ENCODE peak calls at places on chromosomes 7 and 10, in six cellular contexts. V, C, D, Z, W and E are unnamed samples.

GRCh38 chr7:106757846-106758245 is 96.9 kb upstream of the CCDC71L start:
- DNase-seq in Z (no peak), W (no peak), D (no peak), C (no peak), V (no peak), E (peak)

GRCh38 chr10:32298066-32298812 is 48.7 kb downstream of the EPC1 start:
- DNase-seq in D (no peak), C (no peak), W (peak), V (no peak), Z (peak), E (peak)

GRCh38 chr7:71558806-71559205 is 426.9 kb downstream of the GALNT17 start:
- DNase-seq in Z (no peak), C (no peak), W (no peak), D (no peak), V (no peak), E (no peak)

GRCh38 chr7:46853451-46853850 is 728.5 kb downstream of the TNS3 start:
- DNase-seq in V (no peak), Z (no peak), W (no peak), C (no peak), D (no peak), E (peak)

GRCh38 chr7:146709628-146710027 is 593.0 kb downstream of the CNTNAP2 start:
- DNase-seq in D (no peak), W (no peak), C (no peak), V (no peak), Z (no peak), E (no peak)

GRCh38 chr10:3622845-3623621 is 162.0 kb downstream of the KLF6 start:
- DNase-seq in C (no peak), Z (peak), W (peak), D (no peak), V (no peak), E (peak)

GRCh38 chr10:103470755-103471653 is 8.0 kb downstream of the CALHM3 start:
- DNase-seq in C (no peak), W (no peak), D (peak), Z (no peak), V (no peak), E (no peak)

GRCh38 chr7:55550010-55550409 is 22.3 kb downstream of the VOPP1 start:
- DNase-seq in Z (no peak), D (no peak), C (no peak), V (no peak), W (peak), E (no peak)

GRCh38 chr10:47406870-47407648 is 23.0 kb upstream of the ZNF488 start:
- DNase-seq in V (no peak), D (peak), W (peak), C (no peak), Z (peak), E (peak)

GRCh38 chr10:54434782-54435181 is 366.2 kb downstream of the PCDH15 start:
- DNase-seq in D (no peak), C (no peak), V (no peak), Z (no peak), W (no peak), E (no peak)
- H4K91ac ChIP-seq in D (no peak), C (no peak), V (no peak), Z (no peak), W (no peak), E (no peak)

GRCh38 chr10:5537684-5538083 is 12.9 kb downstream of the CALML3 start:
- DNase-seq in V (no peak), Z (no peak), C (no peak), D (no peak), W (no peak), E (no peak)

GRCh38 chr10:5538892-5539651 is 14.3 kb downstream of the CALML3 start:
- DNase-seq in W (peak), C (no peak), V (no peak), D (no peak), Z (peak), E (no peak)

GRCh38 chr10:5536486-5536885 is 11.7 kb downstream of the CALML3 start:
- DNase-seq in W (no peak), V (no peak), C (no peak), D (no peak), Z (no peak), E (no peak)

GRCh38 chr10:5540080-5540479 is 15.3 kb downstream of the CALML3 start:
- DNase-seq in C (no peak), W (no peak), Z (no peak), D (no peak), V (no peak), E (no peak)

GRCh38 chr10:5538446-5538845 is 13.7 kb downstream of the CALML3 start:
- DNase-seq in V (no peak), D (no peak), C (no peak), Z (peak), W (peak), E (peak)
- H4K91ac ChIP-seq in V (no peak), D (no peak), C (no peak), Z (no peak), W (peak), E (no peak)

DNA sequence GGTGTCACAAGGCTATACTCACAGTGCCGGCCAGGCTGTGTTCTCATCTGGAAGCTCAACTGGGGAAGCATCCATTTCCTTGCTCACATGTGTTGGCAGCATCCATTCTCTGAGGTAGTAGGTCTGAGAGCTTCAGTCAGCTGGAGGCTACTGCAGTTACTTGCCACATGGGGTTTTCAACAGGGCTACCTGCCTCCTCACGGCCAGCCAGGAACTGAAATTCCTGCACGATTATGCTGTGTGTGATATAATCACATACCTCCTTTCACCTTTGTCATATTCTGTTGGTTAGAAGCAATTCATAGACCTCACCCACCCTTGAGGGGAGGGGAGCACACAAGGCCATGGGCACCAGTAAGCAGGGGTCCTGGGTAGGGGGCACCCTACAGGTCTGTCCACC is 37.4 kb downstream of the PYROXD2 start:
- DNase-seq in C (no peak), Z (no peak), W (peak), V (no peak), D (no peak), E (no peak)
- H4K91ac ChIP-seq in C (no peak), Z (no peak), W (no peak), V (no peak), D (no peak), E (peak)

GRCh38 chr7:25774675-25775074 is 377.3 kb upstream of the NFE2L3 start:
- DNase-seq in V (no peak), Z (no peak), W (no peak), D (no peak), C (no peak), E (no peak)

GRCh38 chr7:25777969-25778767 is 373.8 kb upstream of the NFE2L3 start:
- DNase-seq in Z (no peak), C (no peak), W (no peak), D (no peak), V (no peak), E (no peak)

GRCh38 chr7:25775570-25775969 is 376.4 kb upstream of the NFE2L3 start:
- DNase-seq in Z (no peak), D (no peak), V (no peak), W (no peak), C (no peak), E (no peak)

GRCh38 chr7:25776737-25777109 is 375.3 kb upstream of the NFE2L3 start:
- DNase-seq in V (no peak), Z (no peak), W (no peak), C (no peak), D (no peak), E (no peak)

GRCh38 chr7:25775999-25776736 is 375.8 kb upstream of the NFE2L3 start:
- DNase-seq in D (no peak), C (no peak), Z (no peak), W (no peak), V (no peak), E (no peak)
- H4K91ac ChIP-seq in D (no peak), C (no peak), Z (no peak), W (peak), V (no peak), E (no peak)

DNA sequence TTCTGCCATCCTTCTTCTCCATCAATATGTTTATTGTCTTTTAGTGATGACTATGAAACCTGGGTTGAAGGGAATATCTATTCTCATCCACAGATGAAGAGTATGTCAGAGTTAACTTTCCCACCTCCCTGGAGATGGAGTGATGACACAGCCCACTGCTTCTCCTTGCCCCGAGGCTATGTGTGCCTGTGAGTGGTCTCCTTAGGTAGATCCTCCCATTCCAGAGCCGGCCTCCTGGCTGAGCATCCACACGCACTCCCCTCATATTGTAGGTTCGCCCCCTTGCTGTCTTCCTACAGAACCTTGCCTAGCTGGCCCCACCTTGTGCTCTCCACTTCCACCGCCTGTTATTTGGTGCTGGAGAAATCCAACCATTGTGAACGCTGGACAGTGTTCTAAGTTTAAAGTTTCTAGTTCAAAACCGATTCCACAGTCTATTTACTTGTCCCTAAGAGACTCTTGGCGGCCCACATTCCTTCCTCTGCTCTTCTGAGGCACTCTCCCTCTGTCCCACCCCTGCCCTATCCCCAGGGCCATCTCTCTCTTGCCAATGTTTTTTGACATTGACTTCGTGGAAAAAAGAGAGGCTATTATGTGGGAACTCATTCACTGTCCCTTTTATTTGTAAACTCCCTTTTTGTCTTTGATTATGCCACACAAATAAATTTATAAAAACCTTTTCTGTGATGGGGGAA is 168.0 kb downstream of the ZNF438 start:
- DNase-seq in W (peak), V (no peak), D (no peak), C (no peak), Z (no peak), E (peak)
- H4K91ac ChIP-seq in W (peak), V (no peak), D (no peak), C (no peak), Z (peak), E (peak)

GRCh38 chr7:139061416-139061815 is 25.6 kb upstream of the ZC3HAV1L start:
- DNase-seq in Z (no peak), D (no peak), V (no peak), C (no peak), W (no peak), E (peak)

GRCh38 chr7:139068543-139069399 is 32.9 kb upstream of the ZC3HAV1L start:
- DNase-seq in D (no peak), C (no peak), Z (no peak), V (no peak), W (no peak), E (no peak)

GRCh38 chr7:139066315-139066714 is 30.5 kb upstream of the ZC3HAV1L start:
- DNase-seq in V (no peak), C (no peak), W (no peak), Z (no peak), D (no peak), E (no peak)

GRCh38 chr7:139060838-139061237 is 25.0 kb upstream of the ZC3HAV1L start:
- DNase-seq in Z (peak), V (no peak), D (no peak), W (no peak), C (no peak), E (peak)

DNA sequence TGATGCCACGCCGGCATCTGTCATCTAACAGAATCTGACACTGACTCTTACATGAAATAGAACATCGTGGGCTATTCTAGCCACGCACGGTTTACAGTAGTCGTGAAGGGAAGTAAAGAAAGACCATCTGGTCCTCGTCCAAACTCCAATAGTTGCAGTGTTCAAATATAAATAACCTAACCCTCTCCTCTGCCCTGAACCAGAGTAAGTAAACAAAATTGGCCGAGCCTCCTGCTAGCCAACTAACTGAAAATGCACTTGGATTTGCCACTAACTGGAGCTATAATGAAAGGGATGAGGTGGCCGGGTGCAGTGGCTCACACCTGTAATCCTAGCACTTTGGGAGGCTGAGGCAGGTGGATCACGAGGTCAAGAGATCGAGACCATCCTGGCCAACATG is 29.5 kb upstream of the ZC3HAV1L start:
- DNase-seq in C (no peak), V (no peak), D (no peak), Z (peak), W (no peak), E (peak)
- H4K91ac ChIP-seq in C (no peak), V (no peak), D (no peak), Z (no peak), W (no peak), E (no peak)

GRCh38 chr10:70440296-70441160 is 953 bp downstream of the NODAL start:
- DNase-seq in W (no peak), V (no peak), D (peak), C (peak), Z (no peak), E (no peak)
- H4K91ac ChIP-seq in W (no peak), V (no peak), D (no peak), C (no peak), Z (no peak), E (no peak)

DNA sequence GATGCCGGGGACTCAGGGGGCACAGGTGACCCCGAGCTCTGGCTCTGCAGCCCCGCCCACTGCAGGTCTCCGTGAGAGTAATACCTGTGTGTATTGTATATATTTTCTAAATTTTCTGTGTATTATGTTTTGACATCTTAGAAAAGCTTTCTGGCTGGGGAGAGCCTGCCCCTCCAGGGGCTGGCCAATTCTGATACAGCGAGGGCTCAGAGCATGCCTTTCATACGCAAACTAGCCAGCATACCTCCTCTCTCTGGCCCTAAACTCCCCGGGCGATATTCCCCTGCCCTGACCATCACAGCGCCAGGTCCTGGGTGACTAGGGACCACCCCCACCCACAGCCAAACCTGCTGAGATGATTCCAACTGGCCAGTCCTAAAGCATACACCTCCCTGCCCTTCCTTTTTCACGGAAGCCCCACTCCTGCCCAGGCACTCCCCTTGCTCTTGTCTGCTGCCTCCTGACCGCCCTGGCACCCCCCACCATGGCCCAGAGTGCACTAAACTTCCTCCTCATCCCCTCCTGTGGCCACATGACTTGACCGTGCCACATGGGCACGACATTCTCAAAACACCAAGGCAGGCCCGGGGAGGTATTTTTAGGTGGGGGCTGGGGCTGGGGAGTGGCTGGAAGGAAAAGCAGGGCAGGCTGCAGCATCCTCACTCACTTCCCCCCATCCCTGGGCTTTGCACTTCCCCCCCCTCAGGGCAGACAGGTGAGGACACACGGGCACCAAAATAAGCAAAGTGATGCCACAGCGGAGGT is 61.5 kb downstream of the INSIG1 start:
- DNase-seq in W (no peak), V (no peak), D (no peak), Z (no peak), C (no peak), E (no peak)
- H4K91ac ChIP-seq in W (no peak), V (no peak), D (no peak), Z (no peak), C (no peak), E (no peak)

DNA sequence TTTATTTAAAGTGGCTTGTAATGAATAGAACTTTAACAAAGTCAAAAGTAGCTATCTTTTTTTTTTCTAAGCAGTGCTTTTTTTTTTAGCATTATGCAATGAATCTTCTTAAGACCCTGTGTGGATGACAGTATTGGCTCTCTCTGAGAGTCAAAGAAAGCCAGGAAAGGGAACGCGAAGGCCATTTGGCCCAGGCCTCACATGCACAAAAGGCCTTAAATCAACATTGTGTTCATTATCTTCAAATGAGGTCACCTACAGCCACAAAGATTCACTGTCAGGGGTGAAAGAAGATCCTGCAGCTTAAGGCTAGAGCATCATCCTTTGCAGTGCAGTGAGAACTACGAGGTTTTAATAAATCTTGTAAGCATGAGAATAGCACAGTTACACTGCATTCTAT is 721.5 kb downstream of the GRID1 start:
- DNase-seq in W (no peak), Z (peak), C (no peak), V (no peak), D (no peak), E (no peak)
- H4K91ac ChIP-seq in W (no peak), Z (no peak), C (no peak), V (no peak), D (no peak), E (no peak)